ENCODE peak calls at places on chromosomes 16 and 17, in ten cellular contexts. H is T1000; F is ACHN; P is transverse colon; K is cardiac fibroblast; L is NCI-H69; S is A549; Z is T-helper 2 cell; E is activated T-helper 1 cell treated with anti-CD3 and anti-CD28 coated beads, Interleukin-2, amount 50 U/mL, for 16 hours; G is GM04503. X is an unnamed sample.

GRCh38 chr17:8159032-8159400 is 3.7 kb downstream of the VAMP2 start:
- DNase-seq in H (no peak), F (no peak), P (no peak), K (no peak), L (no peak), S (no peak), Z (no peak), E (no peak), G (no peak), X (no peak)

GRCh38 chr17:78925234-78925633 is at the start of gene TIMP2:
- DNase-seq in H (peak; percentile 77), F (peak; percentile 86), P (peak; percentile 90), K (peak; percentile 93), L (peak; percentile 93), S (peak; percentile 84), Z (peak; percentile 74), E (peak; percentile 46), G (no peak), X (peak; percentile 54)

GRCh38 chr17:63382826-63383225 is 63.3 kb downstream of the CYB561 start:
- DNase-seq in H (no peak), F (peak; percentile 9), P (no peak), K (no peak), L (no peak), S (no peak), Z (no peak), E (no peak), G (no peak), X (no peak)

GRCh38 chr16:83953796-83954576 is 946 bp downstream of the OSGIN1 start:
- DNase-seq in H (no peak), F (peak; percentile 76), P (no peak), K (peak; percentile 29), L (peak; percentile 60), S (peak; percentile 72), Z (peak; percentile 66), E (no peak), G (no peak), X (no peak)

GRCh38 chr17:57931488-57932137 is 23.6 kb downstream of the CUEDC1 start:
- DNase-seq in H (no peak), F (no peak), P (no peak), K (no peak), L (no peak), S (no peak), Z (no peak), E (no peak), G (no peak), X (no peak)

GRCh38 chr16:89442588-89442987 is 47.8 kb downstream of the ANKRD11 start:
- DNase-seq in H (no peak), F (peak; percentile 23), P (no peak), K (no peak), L (peak; percentile 11), S (no peak), Z (no peak), E (no peak), G (no peak), X (no peak)

GRCh38 chr17:57106107-57106835 is 21.2 kb downstream of the AKAP1 start:
- DNase-seq in H (no peak), F (peak; percentile 12), P (peak; percentile 38), K (no peak), L (peak; percentile 22), S (peak; percentile 57), Z (no peak), E (no peak), G (no peak), X (no peak)

GRCh38 chr17:82655038-82655479 is 6.8 kb upstream of the WDR45B start:
- DNase-seq in H (no peak), F (no peak), P (peak; percentile 60), K (peak; percentile 11), L (no peak), S (peak; percentile 48), Z (no peak), E (no peak), G (no peak), X (no peak)

GRCh38 chr17:77596491-77597420 is 361.7 kb upstream of the TNRC6C start:
- DNase-seq in H (no peak), F (no peak), P (no peak), K (no peak), L (no peak), S (no peak), Z (no peak), E (no peak), G (no peak), X (no peak)

GRCh38 chr16:29806641-29807425 is 504 bp downstream of the MAZ start:
- DNase-seq in H (peak; percentile 45), F (peak; percentile 72), P (peak; percentile 64), K (no peak), L (peak; percentile 98), S (peak; percentile 88), Z (peak; percentile 81), E (peak; percentile 42), G (no peak), X (peak; percentile 37)

GRCh38 chr17:81537343-81537855 is 9.2 kb downstream of the FSCN2 start:
- DNase-seq in H (no peak), F (peak; percentile 36), P (peak; percentile 67), K (no peak), L (no peak), S (peak; percentile 67), Z (peak; percentile 36), E (no peak), G (no peak), X (no peak)

GRCh38 chr16:53937068-53937614 is 233.2 kb downstream of the FTO start:
- DNase-seq in H (no peak), F (no peak), P (no peak), K (no peak), L (no peak), S (no peak), Z (no peak), E (no peak), G (no peak), X (no peak)

GRCh38 chr17:8900626-8901585 is 33.4 kb upstream of the PIK3R6 start:
- DNase-seq in H (no peak), F (no peak), P (no peak), K (no peak), L (no peak), S (no peak), Z (no peak), E (no peak), G (no peak), X (no peak)

GRCh38 chr17:35289222-35289621 is 46.4 kb downstream of the SLFN5 start:
- DNase-seq in H (no peak), F (no peak), P (no peak), K (no peak), L (no peak), S (no peak), Z (peak; percentile 13), E (no peak), G (no peak), X (no peak)

GRCh38 chr16:55030944-55031343 is 100.3 kb downstream of the IRX5 start:
- DNase-seq in H (no peak), F (no peak), P (no peak), K (no peak), L (no peak), S (no peak), Z (no peak), E (no peak), G (no peak), X (no peak)

GRCh38 chr17:49554694-49555494 is 20.8 kb upstream of the NXPH3 start:
- DNase-seq in H (no peak), F (no peak), P (no peak), K (no peak), L (no peak), S (no peak), Z (no peak), E (no peak), G (no peak), X (no peak)

GRCh38 chr17:7466644-7467341 is 12.6 kb downstream of the ZBTB4 start:
- DNase-seq in H (no peak), F (peak; percentile 41), P (peak; percentile 45), K (peak; percentile 78), L (no peak), S (no peak), Z (no peak), E (no peak), G (no peak), X (no peak)

GRCh38 chr17:77690271-77691161 is 268.0 kb upstream of the TNRC6C start:
- DNase-seq in H (no peak), F (no peak), P (no peak), K (no peak), L (peak; percentile 45), S (no peak), Z (peak; percentile 45), E (no peak), G (no peak), X (no peak)

GRCh38 chr17:77772461-77772897 is 186.0 kb upstream of the TNRC6C start:
- DNase-seq in H (no peak), F (peak; percentile 8), P (peak; percentile 69), K (peak; percentile 83), L (peak; percentile 63), S (peak; percentile 60), Z (peak; percentile 64), E (peak; percentile 45), G (no peak), X (peak; percentile 62)

GRCh38 chr17:61770043-61770442 is 93.3 kb downstream of the BRIP1 start:
- DNase-seq in H (no peak), F (no peak), P (no peak), K (no peak), L (no peak), S (no peak), Z (no peak), E (no peak), G (no peak), X (no peak)

GRCh38 chr16:4426021-4426684 is 485 bp downstream of the DNAJA3 start:
- DNase-seq in H (no peak), F (peak; percentile 33), P (no peak), K (no peak), L (peak; percentile 45), S (no peak), Z (peak; percentile 20), E (no peak), G (no peak), X (no peak)

GRCh38 chr17:978110-979093 is 1.2 kb downstream of the NXN start:
- DNase-seq in H (no peak), F (no peak), P (no peak), K (peak; percentile 34), L (peak; percentile 65), S (no peak), Z (no peak), E (no peak), G (no peak), X (no peak)

GRCh38 chr16:11084484-11085024 is 140.2 kb downstream of the CLEC16A start:
- DNase-seq in H (peak; percentile 43), F (peak; percentile 65), P (no peak), K (peak; percentile 73), L (peak; percentile 92), S (no peak), Z (no peak), E (no peak), G (peak; percentile 27), X (no peak)

GRCh38 chr17:20779521-20779920 is 200.0 kb downstream of the CDRT15L2 start:
- DNase-seq in H (no peak), F (no peak), P (no peak), K (no peak), L (no peak), S (no peak), Z (no peak), E (no peak), G (no peak), X (no peak)

GRCh38 chr16:84963046-84963445 is 48.3 kb downstream of the ZDHHC7 start:
- DNase-seq in H (no peak), F (no peak), P (no peak), K (no peak), L (no peak), S (no peak), Z (no peak), E (no peak), G (no peak), X (no peak)

GRCh38 chr17:8913879-8914278 is 46.4 kb upstream of the PIK3R6 start:
- DNase-seq in H (no peak), F (no peak), P (no peak), K (no peak), L (no peak), S (no peak), Z (no peak), E (no peak), G (no peak), X (no peak)

GRCh38 chr17:65137076-65137935 is at the start of gene RGS9:
- DNase-seq in H (peak; percentile 70), F (peak; percentile 82), P (peak; percentile 88), K (peak; percentile 67), L (peak; percentile 90), S (peak; percentile 77), Z (peak; percentile 89), E (peak; percentile 82), G (no peak), X (peak; percentile 87)

GRCh38 chr17:7060165-7060890 is 16.4 kb upstream of the SLC16A11 start:
- DNase-seq in H (peak; percentile 61), F (peak; percentile 92), P (no peak), K (peak; percentile 55), L (no peak), S (peak; percentile 96), Z (no peak), E (no peak), G (no peak), X (no peak)